ENCODE peak calls at places on chromosomes 11 and 22, in ten cellular contexts. One of them, this sample, is unnamed.

GRCh38 chr11:75543808-75544207 is 18.1 kb upstream of the GDPD5 start:
- DNase-seq in GM23248: no peak
- DNase-seq in tibial nerve: no peak
- DNase-seq in CD4-positive, alpha-beta T cell: no peak
- DNase-seq in CD8-positive, alpha-beta T cell: no peak
- DNase-seq in IMR-90: no peak
- DNase-seq in caudate nucleus: no peak
- DNase-seq in psoas muscle: no peak
- DNase-seq in HL-60: no peak
- DNase-seq in tibial artery: no peak
- DNase-seq in this sample: no peak

GRCh38 chr22:27060188-27060587 is 402.8 kb downstream of the MIAT start:
- DNase-seq in GM23248: no peak
- DNase-seq in tibial nerve: no peak
- DNase-seq in tibial artery: no peak
- DNase-seq in CD4-positive, alpha-beta T cell: no peak
- DNase-seq in psoas muscle: no peak
- DNase-seq in IMR-90: no peak
- DNase-seq in CD8-positive, alpha-beta T cell: no peak
- DNase-seq in caudate nucleus: no peak
- DNase-seq in HL-60: no peak
- DNase-seq in this sample: no peak

GRCh38 chr22:33842421-33843094 is 77.7 kb downstream of the LARGE1 start:
- DNase-seq in HL-60: no peak
- DNase-seq in psoas muscle: no peak
- DNase-seq in tibial artery: no peak
- DNase-seq in CD8-positive, alpha-beta T cell: no peak
- DNase-seq in caudate nucleus: no peak
- DNase-seq in tibial nerve: no peak
- DNase-seq in IMR-90: no peak
- DNase-seq in GM23248: no peak
- DNase-seq in CD4-positive, alpha-beta T cell: no peak
- DNase-seq in this sample: no peak

GRCh38 chr11:90364527-90364926 is 141.7 kb upstream of the CHORDC1 start:
- DNase-seq in caudate nucleus: no peak
- DNase-seq in GM23248: no peak
- DNase-seq in CD4-positive, alpha-beta T cell: no peak
- DNase-seq in tibial nerve: no peak
- DNase-seq in CD8-positive, alpha-beta T cell: no peak
- DNase-seq in HL-60: no peak
- DNase-seq in IMR-90: no peak
- DNase-seq in tibial artery: no peak
- DNase-seq in psoas muscle: no peak
- DNase-seq in this sample: no peak

GRCh38 chr11:121231576-121232278 is 60.8 kb upstream of the SC5D start:
- DNase-seq in CD4-positive, alpha-beta T cell: no peak
- DNase-seq in tibial artery: no peak
- DNase-seq in tibial nerve: no peak
- DNase-seq in caudate nucleus: no peak
- DNase-seq in GM23248: no peak
- DNase-seq in psoas muscle: no peak
- DNase-seq in CD8-positive, alpha-beta T cell: no peak
- DNase-seq in HL-60: no peak
- DNase-seq in IMR-90: no peak
- DNase-seq in this sample: peak

GRCh38 chr11:111091341-111091740 is 154.2 kb upstream of the POU2AF2 start:
- DNase-seq in caudate nucleus: no peak
- DNase-seq in IMR-90: no peak
- DNase-seq in CD4-positive, alpha-beta T cell: no peak
- DNase-seq in HL-60: no peak
- DNase-seq in psoas muscle: peak
- DNase-seq in tibial artery: no peak
- DNase-seq in GM23248: peak
- DNase-seq in tibial nerve: no peak
- DNase-seq in CD8-positive, alpha-beta T cell: no peak
- DNase-seq in this sample: no peak

GRCh38 chr11:114279778-114280532 is 16.2 kb upstream of the NNMT start:
- DNase-seq in tibial artery: peak
- DNase-seq in caudate nucleus: no peak
- DNase-seq in psoas muscle: no peak
- DNase-seq in HL-60: no peak
- DNase-seq in CD4-positive, alpha-beta T cell: no peak
- DNase-seq in IMR-90: peak
- DNase-seq in GM23248: peak
- DNase-seq in tibial nerve: no peak
- DNase-seq in CD8-positive, alpha-beta T cell: no peak
- DNase-seq in this sample: no peak

GRCh38 chr11:107720305-107720775 is 8.5 kb upstream of the SLN start:
- DNase-seq in IMR-90: no peak
- DNase-seq in tibial nerve: no peak
- DNase-seq in CD8-positive, alpha-beta T cell: no peak
- DNase-seq in caudate nucleus: no peak
- DNase-seq in GM23248: peak
- DNase-seq in tibial artery: no peak
- DNase-seq in HL-60: no peak
- DNase-seq in psoas muscle: no peak
- DNase-seq in CD4-positive, alpha-beta T cell: no peak
- DNase-seq in this sample: no peak

GRCh38 chr11:122717264-122717867 is 61.8 kb downstream of the UBASH3B start:
- DNase-seq in tibial artery: no peak
- DNase-seq in IMR-90: no peak
- DNase-seq in CD4-positive, alpha-beta T cell: no peak
- DNase-seq in HL-60: peak
- DNase-seq in GM23248: no peak
- DNase-seq in CD8-positive, alpha-beta T cell: no peak
- DNase-seq in caudate nucleus: no peak
- DNase-seq in psoas muscle: no peak
- DNase-seq in tibial nerve: no peak
- DNase-seq in this sample: peak

GRCh38 chr11:113077379-113077778 is 116.2 kb downstream of the NCAM1 start:
- DNase-seq in GM23248: no peak
- DNase-seq in CD4-positive, alpha-beta T cell: no peak
- DNase-seq in IMR-90: no peak
- DNase-seq in HL-60: no peak
- DNase-seq in psoas muscle: no peak
- DNase-seq in tibial artery: no peak
- DNase-seq in caudate nucleus: no peak
- DNase-seq in CD8-positive, alpha-beta T cell: no peak
- DNase-seq in tibial nerve: no peak
- DNase-seq in this sample: no peak

GRCh38 chr11:128492461-128492860 is 94.9 kb downstream of the ETS1 start:
- DNase-seq in CD4-positive, alpha-beta T cell: no peak
- DNase-seq in CD8-positive, alpha-beta T cell: no peak
- DNase-seq in tibial nerve: no peak
- DNase-seq in tibial artery: no peak
- DNase-seq in GM23248: peak
- DNase-seq in HL-60: no peak
- DNase-seq in psoas muscle: no peak
- DNase-seq in caudate nucleus: no peak
- DNase-seq in IMR-90: peak
- DNase-seq in this sample: no peak
- H3K27ac ChIP-seq in CD4-positive, alpha-beta T cell: peak
- H3K27ac ChIP-seq in CD8-positive, alpha-beta T cell: peak
- H3K27ac ChIP-seq in tibial nerve: peak
- H3K27ac ChIP-seq in tibial artery: peak
- H3K27ac ChIP-seq in GM23248: peak
- H3K27ac ChIP-seq in HL-60: no peak
- H3K27ac ChIP-seq in psoas muscle: peak
- H3K27ac ChIP-seq in caudate nucleus: no peak
- H3K27ac ChIP-seq in IMR-90: no peak
- H3K27ac ChIP-seq in this sample: peak

DNA sequence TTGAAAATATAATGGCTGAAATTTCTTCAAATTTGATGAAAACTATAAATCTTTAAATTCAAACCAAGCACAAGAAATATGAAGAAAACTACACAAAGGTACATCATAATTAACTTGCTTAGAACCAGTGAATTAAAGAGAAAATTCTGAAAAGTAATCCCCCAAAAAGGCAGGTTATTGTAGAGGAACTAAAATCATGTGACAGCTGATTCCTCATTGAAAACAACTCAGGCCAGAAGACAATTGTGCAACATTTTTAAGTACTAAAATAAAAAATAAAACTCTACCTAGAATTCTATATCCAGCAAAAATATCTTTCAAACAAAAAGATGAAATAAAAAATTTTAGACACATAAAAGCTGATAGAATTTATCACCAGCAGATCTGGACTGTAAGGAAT is 90.3 kb downstream of the SOX6 start:
- DNase-seq in IMR-90: no peak
- DNase-seq in CD4-positive, alpha-beta T cell: no peak
- DNase-seq in tibial artery: no peak
- DNase-seq in psoas muscle: no peak
- DNase-seq in CD8-positive, alpha-beta T cell: no peak
- DNase-seq in HL-60: no peak
- DNase-seq in GM23248: no peak
- DNase-seq in caudate nucleus: no peak
- DNase-seq in tibial nerve: no peak
- DNase-seq in this sample: no peak
- H3K27ac ChIP-seq in IMR-90: no peak
- H3K27ac ChIP-seq in CD4-positive, alpha-beta T cell: no peak
- H3K27ac ChIP-seq in tibial artery: no peak
- H3K27ac ChIP-seq in psoas muscle: no peak
- H3K27ac ChIP-seq in CD8-positive, alpha-beta T cell: no peak
- H3K27ac ChIP-seq in HL-60: no peak
- H3K27ac ChIP-seq in GM23248: no peak
- H3K27ac ChIP-seq in caudate nucleus: no peak
- H3K27ac ChIP-seq in tibial nerve: no peak
- H3K27ac ChIP-seq in this sample: no peak

DNA sequence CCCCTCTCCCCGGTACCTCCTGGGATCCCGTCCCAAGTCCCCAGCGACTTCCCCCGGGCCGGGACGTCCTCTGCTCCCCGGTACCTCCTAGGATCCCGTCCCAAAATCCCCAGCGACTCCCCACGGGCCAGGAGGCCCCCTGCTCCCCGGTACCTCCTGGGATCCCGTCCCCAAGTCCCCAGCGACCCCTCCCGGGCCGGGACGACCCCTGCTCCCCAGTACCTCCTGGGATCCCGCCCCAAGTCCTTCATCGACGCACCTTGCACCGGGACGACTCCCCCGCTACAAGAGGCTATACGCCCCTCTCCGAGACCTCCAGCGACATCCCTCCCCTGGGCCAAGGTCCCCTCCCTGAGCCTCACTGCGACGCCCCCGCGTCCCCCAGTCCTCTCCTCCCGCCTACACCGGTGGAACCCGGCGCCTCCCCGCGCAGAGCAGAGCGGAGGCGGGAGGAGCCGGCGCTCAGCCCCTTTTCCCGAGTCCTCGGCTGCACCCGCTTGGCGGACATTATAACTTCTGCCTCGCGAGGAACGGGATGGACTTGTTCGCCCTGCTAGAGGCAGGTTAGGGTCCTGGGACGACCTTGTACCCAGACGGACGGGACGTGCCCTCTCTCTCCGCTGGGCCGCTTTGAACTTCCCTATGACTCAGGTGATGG is 912 bp downstream of the KREMEN1 start:
- DNase-seq in GM23248: peak
- DNase-seq in psoas muscle: peak
- DNase-seq in tibial artery: peak
- DNase-seq in HL-60: no peak
- DNase-seq in tibial nerve: peak
- DNase-seq in CD4-positive, alpha-beta T cell: no peak
- DNase-seq in IMR-90: no peak
- DNase-seq in CD8-positive, alpha-beta T cell: no peak
- DNase-seq in caudate nucleus: no peak
- DNase-seq in this sample: peak
- H3K27ac ChIP-seq in GM23248: no peak
- H3K27ac ChIP-seq in psoas muscle: peak
- H3K27ac ChIP-seq in tibial artery: peak
- H3K27ac ChIP-seq in HL-60: no peak
- H3K27ac ChIP-seq in tibial nerve: peak
- H3K27ac ChIP-seq in CD4-positive, alpha-beta T cell: no peak
- H3K27ac ChIP-seq in IMR-90: no peak
- H3K27ac ChIP-seq in CD8-positive, alpha-beta T cell: no peak
- H3K27ac ChIP-seq in caudate nucleus: peak
- H3K27ac ChIP-seq in this sample: peak

DNA sequence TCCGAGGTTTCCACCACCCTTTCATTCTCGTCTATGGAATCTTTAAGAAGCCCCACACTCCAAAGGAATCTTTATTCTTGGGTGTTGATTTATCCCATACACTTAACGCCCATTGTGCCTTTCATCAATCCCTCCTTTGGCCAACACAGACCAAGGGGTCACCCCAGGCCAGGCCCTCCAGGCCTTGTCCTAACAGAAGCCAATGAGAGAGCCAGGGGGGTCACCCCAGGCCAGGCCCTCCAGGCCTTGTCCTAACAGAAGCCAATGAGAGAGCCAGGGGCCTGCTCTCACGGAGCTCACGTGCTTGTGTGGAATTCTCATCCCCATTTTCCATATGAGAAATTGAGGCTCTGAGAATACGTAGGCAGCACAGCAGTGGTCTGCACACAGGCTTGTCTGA is 47.9 kb upstream of the TIMP3 start:
- DNase-seq in psoas muscle: no peak
- DNase-seq in CD4-positive, alpha-beta T cell: no peak
- DNase-seq in GM23248: no peak
- DNase-seq in tibial artery: no peak
- DNase-seq in HL-60: no peak
- DNase-seq in IMR-90: no peak
- DNase-seq in caudate nucleus: no peak
- DNase-seq in CD8-positive, alpha-beta T cell: no peak
- DNase-seq in tibial nerve: no peak
- DNase-seq in this sample: no peak
- H3K27ac ChIP-seq in psoas muscle: peak
- H3K27ac ChIP-seq in CD4-positive, alpha-beta T cell: no peak
- H3K27ac ChIP-seq in GM23248: no peak
- H3K27ac ChIP-seq in tibial artery: peak
- H3K27ac ChIP-seq in HL-60: no peak
- H3K27ac ChIP-seq in IMR-90: no peak
- H3K27ac ChIP-seq in caudate nucleus: no peak
- H3K27ac ChIP-seq in CD8-positive, alpha-beta T cell: no peak
- H3K27ac ChIP-seq in tibial nerve: peak
- H3K27ac ChIP-seq in this sample: no peak

GRCh38 chr11:35214181-35214770 is 75.3 kb downstream of the CD44 start:
- DNase-seq in GM23248: peak
- DNase-seq in HL-60: no peak
- DNase-seq in IMR-90: no peak
- DNase-seq in tibial nerve: no peak
- DNase-seq in tibial artery: no peak
- DNase-seq in CD8-positive, alpha-beta T cell: no peak
- DNase-seq in caudate nucleus: no peak
- DNase-seq in CD4-positive, alpha-beta T cell: no peak
- DNase-seq in psoas muscle: no peak
- DNase-seq in this sample: no peak
- H3K27ac ChIP-seq in GM23248: peak
- H3K27ac ChIP-seq in HL-60: no peak
- H3K27ac ChIP-seq in IMR-90: peak
- H3K27ac ChIP-seq in tibial nerve: no peak
- H3K27ac ChIP-seq in tibial artery: no peak
- H3K27ac ChIP-seq in CD8-positive, alpha-beta T cell: no peak
- H3K27ac ChIP-seq in caudate nucleus: no peak
- H3K27ac ChIP-seq in CD4-positive, alpha-beta T cell: peak
- H3K27ac ChIP-seq in psoas muscle: no peak
- H3K27ac ChIP-seq in this sample: no peak

GRCh38 chr11:73310661-73311393 is 2.8 kb downstream of the ARHGEF17 start:
- DNase-seq in tibial nerve: no peak
- DNase-seq in HL-60: no peak
- DNase-seq in psoas muscle: peak
- DNase-seq in IMR-90: no peak
- DNase-seq in tibial artery: no peak
- DNase-seq in CD4-positive, alpha-beta T cell: no peak
- DNase-seq in GM23248: no peak
- DNase-seq in CD8-positive, alpha-beta T cell: no peak
- DNase-seq in caudate nucleus: no peak
- DNase-seq in this sample: no peak
- H3K27ac ChIP-seq in tibial nerve: peak
- H3K27ac ChIP-seq in HL-60: no peak
- H3K27ac ChIP-seq in psoas muscle: peak
- H3K27ac ChIP-seq in IMR-90: peak
- H3K27ac ChIP-seq in tibial artery: peak
- H3K27ac ChIP-seq in CD4-positive, alpha-beta T cell: no peak
- H3K27ac ChIP-seq in GM23248: no peak
- H3K27ac ChIP-seq in CD8-positive, alpha-beta T cell: no peak
- H3K27ac ChIP-seq in caudate nucleus: peak
- H3K27ac ChIP-seq in this sample: peak